ENCODE peak calls at places on chromosomes 3 and 15, in four cellular contexts. S is H54, R is T47D, B is cardiac fibroblast. C is an unnamed sample.

GRCh38 chr3:161014997-161015749 is 90.0 kb downstream of the B3GALNT1 start:
- DNase-seq in S (no peak), R (no peak), B (no peak), C (no peak)

GRCh38 chr15:63046927-63047760 is 4.6 kb downstream of the TPM1 start:
- DNase-seq in S (no peak), R (peak; percentile 32), B (no peak), C (no peak)

GRCh38 chr3:127168271-127168670 is 24.7 kb upstream of the PRR23E start:
- DNase-seq in S (no peak), R (no peak), B (no peak), C (peak; percentile 62)

GRCh38 chr3:130825762-130826297 is 68.1 kb upstream of the ATP2C1 start:
- DNase-seq in S (no peak), R (no peak), B (no peak), C (no peak)

GRCh38 chr3:108661699-108662098 is 72.2 kb downstream of the DZIP3 start:
- DNase-seq in S (no peak), R (no peak), B (peak; percentile 2), C (no peak)

GRCh38 chr15:62360286-62360685 is 195.2 kb upstream of the C2CD4B start:
- DNase-seq in S (no peak), R (no peak), B (no peak), C (no peak)

GRCh38 chr3:172717493-172718088 is 6.7 kb upstream of the NCEH1 start:
- DNase-seq in S (no peak), R (peak; percentile 57), B (peak; percentile 14), C (no peak)

GRCh38 chr3:111534701-111535100 is 7.3 kb upstream of the CD96 start:
- DNase-seq in S (peak; percentile 16), R (no peak), B (peak; percentile 20), C (no peak)

GRCh38 chr3:100993309-100993708 is at the start of gene ABI3BP:
- DNase-seq in S (peak; percentile 50), R (no peak), B (peak; percentile 89), C (peak; percentile 66)

GRCh38 chr3:128424508-128425069 is 42.1 kb downstream of the DNAJB8 start:
- DNase-seq in S (peak; percentile 74), R (no peak), B (peak; percentile 18), C (no peak)

GRCh38 chr3:25454411-25454927 is 26.4 kb downstream of the RARB start:
- DNase-seq in S (no peak), R (peak; percentile 93), B (no peak), C (no peak)

GRCh38 chr3:72299321-72299802 is 514.4 kb upstream of the PROK2 start:
- DNase-seq in S (no peak), R (no peak), B (peak; percentile 73), C (no peak)

GRCh38 chr3:141878812-141879211 is 2.4 kb downstream of the ATP1B3 start:
- DNase-seq in S (no peak), R (no peak), B (peak; percentile 65), C (no peak)

GRCh38 chr15:85587707-85588441 is 206.9 kb downstream of the KLHL25 start:
- DNase-seq in S (peak; percentile 26), R (no peak), B (peak; percentile 55), C (no peak)

GRCh38 chr3:55631766-55632331 is 144.7 kb upstream of the WNT5A start:
- DNase-seq in S (no peak), R (no peak), B (no peak), C (no peak)

GRCh38 chr15:100291106-100291505 is 50.7 kb downstream of the ADAMTS17 start:
- DNase-seq in S (no peak), R (peak; percentile 20), B (peak; percentile 73), C (no peak)

GRCh38 chr15:69089258-69089657 is 71.2 kb upstream of the GLCE start:
- DNase-seq in S (no peak), R (no peak), B (no peak), C (no peak)

GRCh38 chr3:38720465-38720864 is 71.0 kb upstream of the SCN5A start:
- DNase-seq in S (no peak), R (no peak), B (no peak), C (no peak)

GRCh38 chr15:61835029-61835428 is 225.2 kb downstream of the VPS13C start:
- DNase-seq in S (no peak), R (no peak), B (no peak), C (no peak)

GRCh38 chr3:78666458-78666800 is 1101.4 kb downstream of the ROBO1 start:
- DNase-seq in S (no peak), R (no peak), B (peak; percentile 7), C (no peak)

GRCh38 chr15:83046558-83047127 is 20.4 kb downstream of the BTBD1 start:
- DNase-seq in S (no peak), R (no peak), B (peak; percentile 82), C (no peak)

GRCh38 chr3:76132154-76132470 is 346.8 kb upstream of the ZNF717 start:
- DNase-seq in S (no peak), R (no peak), B (no peak), C (no peak)

GRCh38 chr15:90101969-90102890 is at the start of gene IDH2:
- DNase-seq in S (peak; percentile 74), R (peak; percentile 88), B (peak; percentile 83), C (peak; percentile 82)

GRCh38 chr15:77418341-77419049 is 1.4 kb downstream of the PEAK1 start:
- DNase-seq in S (no peak), R (no peak), B (peak; percentile 22), C (no peak)

GRCh38 chr15:67201136-67201535 is 53.3 kb downstream of the AAGAB start:
- DNase-seq in S (no peak), R (no peak), B (no peak), C (no peak)

GRCh38 chr15:36161781-36162212 is 417.6 kb upstream of the CDIN1 start:
- DNase-seq in S (no peak), R (peak; percentile 53), B (peak; percentile 91), C (peak; percentile 14)

GRCh38 chr15:57631386-57632110 is 39.8 kb downstream of the MYZAP start:
- DNase-seq in S (no peak), R (no peak), B (no peak), C (no peak)

GRCh38 chr3:50126287-50127211 is 28.6 kb upstream of the SEMA3F start:
- DNase-seq in S (peak; percentile 92), R (peak; percentile 86), B (peak; percentile 69), C (peak; percentile 11)

GRCh38 chr3:31903686-31904431 is 77.2 kb downstream of the OSBPL10 start:
- DNase-seq in S (no peak), R (no peak), B (no peak), C (no peak)

GRCh38 chr15:80484312-80484981 is 80.3 kb downstream of the ARNT2 start:
- DNase-seq in S (no peak), R (no peak), B (peak; percentile 59), C (no peak)

C was measured in left ventricle myocardium inferior.